ENCODE peak calls at places on chromosomes 13 and 19, in four cellular contexts. R is SK-N-SH, E is K562, X is GM12878. J is an unnamed sample. For H3K36me3, the result is how much of the 10 kb centered on the place peaks cover.

GRCh38 chr13:21055511-21056045 is 5.8 kb downstream of the LATS2 start:
- DNase-seq in R (no peak), E (no peak), X (no peak), J (no peak)

GRCh38 chr13:44816701-44817684 is 172.3 kb downstream of the NUFIP1 start:
- DNase-seq in R (no peak), E (no peak), X (no peak), J (peak)

GRCh38 chr13:79898202-79898826 is 417.4 kb downstream of the NDFIP2 start:
- DNase-seq in R (no peak), E (no peak), X (no peak), J (no peak)

GRCh38 chr19:3224346-3225325 is at the start of gene CELF5:
- DNase-seq in R (peak), E (peak), X (no peak), J (no peak)

GRCh38 chr13:46154136-46154854 is 27.7 kb downstream of the LCP1 start:
- DNase-seq in R (no peak), E (no peak), X (no peak), J (no peak)

GRCh38 chr13:98842858-98843481 is 90.5 kb upstream of the SLC15A1 start:
- DNase-seq in R (peak), E (peak), X (peak), J (peak)

GRCh38 chr19:10565028-10565566 is 713 bp downstream of the KRI1 start:
- DNase-seq in R (peak), E (peak), X (no peak), J (peak)

GRCh38 chr13:104759069-104759468 is 1692.9 kb upstream of the SLC10A2 start:
- DNase-seq in R (no peak), E (no peak), X (no peak), J (no peak)

GRCh38 chr19:46787331-46788100 is 878 bp downstream of the SLC1A5 start:
- DNase-seq in R (peak), E (peak), X (no peak), J (peak)

GRCh38 chr19:44603201-44603945 is 10.0 kb upstream of the IGSF23 start:
- DNase-seq in R (no peak), E (no peak), X (no peak), J (peak)
- TF ChIP-seq RCOR1 in R (no peak), E (no peak), X (no peak), J (no peak)

GRCh38 chr13:37014609-37015008 is 14.0 kb downstream of the EXOSC8 start:
- DNase-seq in R (no peak), E (no peak), X (no peak), J (peak)
- H3K36me3 ChIP-seq in R (half or more), E (half or more), X (under half), J (under half)

DNA sequence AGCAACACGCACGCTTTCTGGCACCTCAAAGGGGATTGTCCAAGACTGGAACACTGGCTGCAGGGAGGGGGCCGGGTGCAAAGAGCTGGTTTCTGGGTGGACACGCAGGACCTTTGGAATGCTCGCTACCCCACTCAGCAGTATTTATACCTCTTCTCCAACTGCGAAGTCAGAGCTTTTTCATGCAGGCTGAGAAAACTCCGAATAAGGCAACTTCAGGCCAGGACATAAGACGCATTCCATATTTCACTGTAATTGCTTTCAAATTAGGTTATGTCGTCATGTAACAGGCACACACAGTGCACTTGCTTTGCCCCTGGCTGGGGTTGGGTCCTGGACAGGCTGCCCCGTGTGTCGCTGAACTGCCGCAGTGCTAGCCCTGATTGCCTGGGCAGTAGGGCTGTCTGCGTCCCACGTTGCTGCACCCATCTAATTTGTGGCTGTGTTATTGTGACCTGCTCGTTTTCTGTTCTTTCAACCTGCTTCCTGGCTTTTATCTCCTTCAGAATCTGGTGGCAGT is 44.5 kb downstream of the ACTN4 start:
- DNase-seq in R (peak), E (no peak), X (no peak), J (peak)
- TF ChIP-seq RCOR1 in R (peak), E (no peak), X (no peak), J (no peak)

DNA sequence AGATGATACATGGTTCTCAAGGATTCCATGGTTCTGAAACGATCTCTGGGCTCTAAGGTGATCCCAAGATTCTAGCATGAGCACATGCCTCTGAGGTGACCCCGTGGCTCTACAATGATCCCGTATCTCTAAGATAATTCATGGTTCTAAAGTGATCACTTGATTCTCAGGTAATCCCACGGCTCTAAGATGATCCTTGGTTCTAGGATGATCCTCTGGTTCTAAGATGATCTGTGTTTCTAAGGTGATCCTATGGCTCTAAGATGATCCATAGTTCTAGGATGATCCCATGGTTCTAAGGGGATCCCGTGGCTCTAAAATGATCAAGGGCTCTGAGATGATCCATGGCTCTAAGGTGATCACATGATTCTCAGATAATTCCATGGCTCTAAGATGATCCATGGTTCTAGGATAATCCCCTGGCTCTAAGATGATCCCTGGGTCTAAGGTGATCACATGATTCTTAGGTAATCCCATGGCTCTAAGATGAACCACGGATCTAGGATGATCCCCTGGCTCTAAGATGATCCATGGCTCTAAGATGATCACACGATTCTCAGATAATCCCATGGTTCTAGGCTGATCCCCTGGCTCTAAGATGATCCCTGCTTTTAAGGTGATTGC is 21.3 kb downstream of the NUMBL start:
- DNase-seq in R (no peak), E (no peak), X (no peak), J (no peak)
- H3K36me3 ChIP-seq in R (half or more), E (half or more), X (under half), J (half or more)

GRCh38 chr13:97194473-97194872 is 27.7 kb upstream of the MBNL2 start:
- DNase-seq in R (no peak), E (peak), X (no peak), J (peak)
- TF ChIP-seq RCOR1 in R (no peak), E (peak), X (no peak), J (no peak)

GRCh38 chr19:5085566-5085965 is 116.7 kb downstream of the KDM4B start:
- DNase-seq in R (no peak), E (no peak), X (no peak), J (no peak)

GRCh38 chr19:5081441-5082161 is 112.7 kb downstream of the KDM4B start:
- DNase-seq in R (no peak), E (no peak), X (no peak), J (no peak)

GRCh38 chr19:5080809-5081208 is 111.9 kb downstream of the KDM4B start:
- DNase-seq in R (no peak), E (no peak), X (no peak), J (no peak)

GRCh38 chr19:5086232-5086631 is 117.3 kb downstream of the KDM4B start:
- DNase-seq in R (no peak), E (no peak), X (no peak), J (no peak)

DNA sequence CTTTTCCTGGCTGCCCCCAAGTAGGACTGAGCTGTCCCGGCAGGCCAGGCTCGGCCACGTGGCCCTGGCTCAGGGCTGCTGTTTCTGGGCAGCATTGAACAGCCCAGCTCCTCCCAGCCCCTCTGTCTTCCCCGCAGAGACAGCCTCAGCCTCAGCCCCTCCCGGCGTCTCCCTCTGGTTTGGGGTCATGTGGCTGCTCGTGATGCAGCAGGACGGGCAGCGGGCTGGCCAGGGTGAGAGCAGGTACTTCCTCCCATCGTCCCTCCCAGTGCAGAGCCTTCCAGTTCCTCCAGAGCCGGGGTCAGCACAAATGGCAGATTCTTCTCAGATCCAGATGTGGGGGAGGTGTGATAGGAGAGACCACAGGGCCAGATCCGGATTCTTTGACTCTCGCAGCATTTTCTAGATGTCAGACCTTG is 114.6 kb downstream of the KDM4B start:
- DNase-seq in R (no peak), E (peak), X (no peak), J (no peak)
- H3K36me3 ChIP-seq in R (half or more), E (half or more), X (under half), J (half or more)

J was measured in IMR-90.